ENCODE peak calls at places on chromosome 13, in six cellular contexts. T is T-helper 2 cell, W is SW 1271, D is AG09309, J is NCI-H1417, L is AG10803. R is an unnamed sample.

GRCh38 chr13:35470671-35471465 is 5.6 kb downstream of the MAB21L1 start:
- DNase-seq in W (no peak), J (no peak), D (no peak), T (no peak), L (peak; percentile 57), R (peak; percentile 17)

GRCh38 chr13:47287291-47287751 is 390.5 kb upstream of the HTR2A start:
- DNase-seq in T (no peak), W (no peak), L (peak; percentile 61), J (no peak), D (no peak), R (no peak)

GRCh38 chr13:114063545-114064515 is 68.6 kb downstream of the RASA3 start:
- DNase-seq in J (no peak), L (peak; percentile 87), D (peak; percentile 81), W (peak; percentile 2), T (no peak), R (peak; percentile 20)

GRCh38 chr13:64675256-64675892 is 2554.8 kb downstream of the PCDH9 start:
- DNase-seq in W (no peak), T (no peak), J (no peak), L (peak; percentile 64), D (no peak), R (peak; percentile 36)

GRCh38 chr13:39612023-39612637 is 9.1 kb upstream of the LHFPL6 start:
- DNase-seq in T (peak; percentile 31), L (peak; percentile 77), D (peak; percentile 52), W (peak; percentile 59), J (peak; percentile 23), R (peak; percentile 37)

GRCh38 chr13:52414963-52415362 is 9.0 kb upstream of the THSD1 start:
- DNase-seq in L (peak; percentile 73), T (no peak), W (no peak), D (peak; percentile 14), J (no peak), R (no peak)

GRCh38 chr13:50626031-50626643 is 217.4 kb downstream of the DLEU7 start:
- DNase-seq in L (peak; percentile 78), J (no peak), T (no peak), D (peak; percentile 91), W (no peak), R (no peak)

GRCh38 chr13:81487151-81487550 is 1146.2 kb upstream of the SPRY2 start:
- DNase-seq in T (no peak), W (peak; percentile 39), D (no peak), L (no peak), J (peak; percentile 40), R (no peak)

GRCh38 chr13:84684048-84684662 is 801.9 kb upstream of the SLITRK1 start:
- DNase-seq in L (no peak), J (no peak), D (no peak), W (no peak), T (no peak), R (no peak)

GRCh38 chr13:25886438-25887214 is 165.2 kb downstream of the SHISA2 start:
- DNase-seq in L (peak; percentile 12), J (no peak), W (no peak), T (no peak), D (peak; percentile 56), R (no peak)

R was measured in PC-9.